ENCODE peak calls at places on chromosomes 13 and 19, in six cellular contexts. F is cardiac fibroblast; A is CD4-positive, alpha-beta memory T cell; Z is left lung; S is foreskin fibroblast; J is HL-60. W is an unnamed sample.

GRCh38 chr13:111269508-111269907 is 50.9 kb upstream of the TEX29 start:
- DNase-seq in Z (no peak), S (no peak), J (no peak), F (no peak), A (no peak), W (no peak)

GRCh38 chr19:8392017-8392591 is 1.9 kb downstream of the RAB11B start:
- DNase-seq in S (peak), Z (no peak), A (no peak), F (peak), J (no peak), W (no peak)

GRCh38 chr19:42450314-42450934 is 7.7 kb upstream of the CXCL17 start:
- DNase-seq in S (peak), J (peak), Z (no peak), A (peak), F (peak), W (peak)

GRCh38 chr19:17321655-17322489 is 12.5 kb downstream of the DDA1 start:
- DNase-seq in A (no peak), S (no peak), Z (no peak), F (no peak), J (no peak), W (no peak)

GRCh38 chr19:23991170-23991569 is 76.5 kb downstream of the ZNF726 start:
- DNase-seq in Z (no peak), J (no peak), S (no peak), A (peak), F (no peak), W (peak)

GRCh38 chr13:38635030-38635429 is 51.8 kb upstream of the FREM2 start:
- DNase-seq in F (no peak), Z (no peak), A (no peak), S (no peak), J (no peak), W (no peak)

GRCh38 chr13:110784748-110785147 is 71.2 kb downstream of the ING1 start:
- DNase-seq in Z (no peak), S (no peak), A (no peak), J (no peak), F (no peak), W (no peak)

GRCh38 chr19:41288898-41289505 is 21.0 kb upstream of the CCDC97 start:
- DNase-seq in F (no peak), A (no peak), S (no peak), Z (no peak), J (no peak), W (no peak)

GRCh38 chr13:27791146-27791900 is 960 bp upstream of the GSX1 start:
- DNase-seq in F (no peak), Z (no peak), A (no peak), S (no peak), J (no peak), W (no peak)

GRCh38 chr13:28376604-28377003 is 118.3 kb downstream of the FLT1 start:
- DNase-seq in J (no peak), A (no peak), F (no peak), S (no peak), Z (no peak), W (no peak)

GRCh38 chr19:4981681-4981958 is 12.7 kb downstream of the KDM4B start:
- DNase-seq in A (no peak), J (no peak), S (no peak), F (no peak), Z (no peak), W (no peak)
- H3K4me3 ChIP-seq in A (no peak), J (no peak), S (no peak), F (no peak), Z (no peak), W (no peak)

GRCh38 chr19:12064266-12065099 is at the start of gene ZNF844:
- DNase-seq in J (no peak), A (peak), F (peak), Z (peak), S (peak), W (no peak)
- H3K4me3 ChIP-seq in J (no peak), A (peak), F (peak), Z (peak), S (peak), W (no peak)

DNA sequence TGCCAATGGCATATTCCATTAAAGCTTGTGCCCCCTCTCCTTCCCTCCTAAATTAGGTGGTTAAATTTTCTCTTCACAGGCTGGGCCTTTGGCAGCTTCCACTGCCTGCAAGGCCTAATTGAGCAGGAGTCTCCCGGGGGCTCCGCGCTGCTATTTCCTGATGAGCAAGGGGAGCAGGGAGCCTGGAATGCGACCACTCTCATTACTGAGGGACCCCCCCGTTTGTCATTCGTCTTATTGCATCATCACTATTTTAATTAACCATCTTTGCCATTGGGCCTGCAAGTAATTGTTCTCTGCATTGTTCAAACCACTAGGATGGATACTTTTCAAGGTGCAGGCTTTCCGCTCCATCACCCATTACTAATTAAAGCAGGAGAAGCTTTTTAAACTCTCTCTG is 142.4 kb downstream of the OXGR1 start:
- DNase-seq in F (no peak), A (no peak), S (no peak), Z (no peak), J (no peak), W (no peak)
- H3K4me3 ChIP-seq in F (no peak), A (no peak), S (no peak), Z (no peak), J (no peak), W (no peak)

GRCh38 chr13:73952683-73953082 is 181.5 kb downstream of the KLF12 start:
- DNase-seq in Z (no peak), A (no peak), S (no peak), F (no peak), J (no peak), W (peak)
- H3K4me3 ChIP-seq in Z (no peak), A (no peak), S (no peak), F (no peak), J (no peak), W (no peak)

DNA sequence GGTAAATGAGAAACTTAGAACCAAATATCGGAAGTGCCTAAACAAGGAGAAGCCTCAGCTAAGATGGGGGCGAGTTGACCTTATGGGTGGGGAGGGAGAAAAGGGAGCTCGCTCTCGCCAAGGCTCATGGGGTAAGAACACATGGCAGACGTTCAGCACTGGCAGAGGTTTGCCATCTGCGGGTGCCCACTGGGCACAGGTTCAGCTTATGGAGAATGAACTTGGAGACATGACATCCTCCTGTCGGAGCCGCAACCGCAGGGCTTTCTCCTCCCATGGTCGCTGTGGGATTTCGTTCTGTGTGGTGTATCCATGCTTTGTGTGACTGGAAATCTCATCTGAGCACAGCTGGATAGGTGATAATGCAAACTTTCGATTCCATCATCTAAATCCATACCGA is 36.1 kb upstream of the PEPD start:
- DNase-seq in Z (no peak), S (no peak), A (no peak), J (no peak), F (no peak), W (no peak)
- H3K4me3 ChIP-seq in Z (no peak), S (no peak), A (no peak), J (no peak), F (no peak), W (no peak)

GRCh38 chr13:97460853-97461252 is 26.9 kb downstream of the RAP2A start:
- DNase-seq in Z (no peak), A (no peak), S (no peak), F (no peak), J (no peak), W (peak)

GRCh38 chr13:97456047-97456446 is 22.1 kb downstream of the RAP2A start:
- DNase-seq in Z (no peak), J (no peak), S (no peak), A (no peak), F (no peak), W (no peak)

GRCh38 chr13:97460004-97460756 is 26.2 kb downstream of the RAP2A start:
- DNase-seq in Z (no peak), S (no peak), F (peak), J (no peak), A (no peak), W (no peak)

GRCh38 chr13:97454699-97455098 is 20.7 kb downstream of the RAP2A start:
- DNase-seq in Z (no peak), A (no peak), F (no peak), J (no peak), S (no peak), W (no peak)

DNA sequence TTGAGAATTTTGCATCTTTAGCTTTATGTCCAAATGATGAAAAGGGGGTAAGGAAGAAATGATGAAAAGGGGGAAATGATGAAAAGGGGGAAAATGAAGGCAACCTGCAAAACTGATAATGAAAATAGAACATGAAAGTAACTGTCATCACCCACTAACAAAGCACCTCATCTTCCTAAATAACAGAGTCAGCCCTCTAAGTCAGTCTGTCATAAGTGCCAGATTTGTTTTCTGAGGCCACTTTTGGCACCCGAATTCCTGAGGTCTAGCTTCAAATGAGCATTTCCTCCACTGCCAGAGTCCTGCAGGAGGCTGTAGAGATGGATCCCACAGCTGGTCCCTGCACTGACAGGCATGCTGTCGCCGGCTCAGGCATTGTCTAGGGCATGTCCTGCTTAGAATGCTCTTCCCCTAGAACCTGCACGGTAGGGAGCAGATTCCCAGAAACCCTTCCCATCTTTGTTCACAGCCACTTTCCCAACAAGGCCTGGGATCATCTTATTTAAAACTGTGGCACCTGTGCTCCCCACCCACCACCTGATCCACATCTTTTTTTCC is 25.3 kb downstream of the RAP2A start:
- DNase-seq in A (no peak), J (no peak), Z (no peak), S (no peak), F (no peak), W (no peak)
- H3K4me3 ChIP-seq in A (no peak), J (no peak), Z (no peak), S (no peak), F (no peak), W (no peak)

GRCh38 chr19:6888967-6889366 is 1.6 kb downstream of the ADGRE1 start:
- DNase-seq in S (no peak), A (no peak), Z (no peak), F (no peak), J (no peak), W (no peak)

GRCh38 chr19:6894313-6894712 is 6.9 kb downstream of the ADGRE1 start:
- DNase-seq in F (no peak), A (no peak), Z (no peak), S (no peak), J (no peak), W (no peak)

GRCh38 chr19:6890421-6890913 is 3.1 kb downstream of the ADGRE1 start:
- DNase-seq in S (no peak), Z (no peak), J (no peak), F (no peak), A (peak), W (peak)

GRCh38 chr19:6891761-6892385 is 4.5 kb downstream of the ADGRE1 start:
- DNase-seq in A (peak), Z (no peak), S (no peak), J (peak), F (no peak), W (peak)

GRCh38 chr19:6890938-6891337 is 3.6 kb downstream of the ADGRE1 start:
- DNase-seq in S (no peak), A (peak), Z (no peak), F (no peak), J (no peak), W (peak)
- H3K4me3 ChIP-seq in S (no peak), A (no peak), Z (no peak), F (no peak), J (no peak), W (no peak)

GRCh38 chr19:5850189-5850588 is 1.1 kb downstream of the FUT3 start:
- DNase-seq in J (no peak), S (no peak), F (no peak), Z (no peak), A (no peak), W (no peak)
- H3K4me3 ChIP-seq in J (no peak), S (no peak), F (no peak), Z (peak), A (no peak), W (no peak)

GRCh38 chr19:11890634-11891033 is 3.1 kb downstream of the ZNF69 start:
- DNase-seq in Z (no peak), J (no peak), A (no peak), F (no peak), S (no peak), W (no peak)

GRCh38 chr19:11887247-11887617 is 350 bp upstream of the ZNF69 start:
- DNase-seq in F (no peak), S (no peak), A (no peak), Z (no peak), J (no peak), W (no peak)

GRCh38 chr19:11887618-11888531 is at the start of gene ZNF69:
- DNase-seq in F (peak), Z (peak), A (peak), S (peak), J (no peak), W (no peak)
- H3K4me3 ChIP-seq in F (peak), Z (peak), A (peak), S (peak), J (no peak), W (peak)

GRCh38 chr19:54429545-54430227 is 14.4 kb downstream of the TTYH1 start:
- DNase-seq in S (no peak), J (no peak), F (no peak), A (no peak), Z (no peak), W (no peak)

GRCh38 chr19:54431255-54431838 is 16.1 kb downstream of the TTYH1 start:
- DNase-seq in A (no peak), Z (peak), S (no peak), J (no peak), F (peak), W (no peak)

GRCh38 chr19:54429176-54429495 is 13.9 kb downstream of the TTYH1 start:
- DNase-seq in A (no peak), S (no peak), J (no peak), Z (no peak), F (no peak), W (no peak)

GRCh38 chr19:54432144-54432738 is 16.8 kb upstream of the LENG8 start:
- DNase-seq in J (no peak), F (no peak), A (no peak), Z (no peak), S (no peak), W (no peak)

GRCh38 chr19:54430306-54431254 is 15.3 kb downstream of the TTYH1 start:
- DNase-seq in J (no peak), F (peak), S (peak), Z (peak), A (peak), W (peak)
- H3K4me3 ChIP-seq in J (no peak), F (peak), S (no peak), Z (peak), A (no peak), W (no peak)